ENCODE peak calls at places on chromosomes 3 and 15, in five cellular contexts. Q, R, N, M and A are unnamed samples.

GRCh38 chr3:42886294-42886822 is 10.7 kb upstream of the CYP8B1 start:
- DNase-seq in Q (no peak), R (no peak), N (no peak), M (no peak), A (no peak)

GRCh38 chr3:126517291-126517951 is at the start of gene UROC1:
- DNase-seq in Q (no peak), R (peak), N (no peak), M (no peak), A (no peak)

GRCh38 chr3:133871368-133872090 is 24.2 kb downstream of the RAB6B start:
- DNase-seq in Q (no peak), R (no peak), N (no peak), M (no peak), A (no peak)

GRCh38 chr3:38580450-38581382 is 68.8 kb downstream of the SCN5A start:
- DNase-seq in Q (no peak), R (peak), N (no peak), M (no peak), A (peak)

GRCh38 chr15:29283371-29283770 is 13.7 kb upstream of the NSMCE3 start:
- DNase-seq in Q (no peak), R (no peak), N (no peak), M (no peak), A (no peak)

GRCh38 chr3:123194552-123194951 is 7.2 kb upstream of the SEC22A start:
- DNase-seq in Q (no peak), R (peak), N (peak), M (peak), A (no peak)

GRCh38 chr3:12782172-12782815 is 14.2 kb upstream of the CAND2 start:
- DNase-seq in Q (no peak), R (peak), N (peak), M (no peak), A (no peak)

GRCh38 chr3:52217409-52217805 is 8.0 kb downstream of the TLR9 start:
- DNase-seq in Q (no peak), R (no peak), N (no peak), M (no peak), A (no peak)

GRCh38 chr15:90143176-90143655 is 40.9 kb upstream of the IDH2 start:
- DNase-seq in Q (no peak), R (peak), N (no peak), M (peak), A (no peak)

GRCh38 chr3:9183011-9183410 is 66.4 kb downstream of the SRGAP3 start:
- DNase-seq in Q (no peak), R (no peak), N (no peak), M (no peak), A (no peak)

GRCh38 chr3:35295875-35296274 is 343.4 kb upstream of the ARPP21 start:
- DNase-seq in Q (no peak), R (no peak), N (no peak), M (no peak), A (no peak)

GRCh38 chr15:66629817-66630576 is 64.2 kb upstream of the LCTL start:
- DNase-seq in Q (no peak), R (no peak), N (no peak), M (no peak), A (peak)

GRCh38 chr3:48194446-48195071 is 6.3 kb upstream of the CDC25A start:
- DNase-seq in Q (peak), R (peak), N (peak), M (peak), A (no peak)

GRCh38 chr3:113532698-113533533 is 561 bp downstream of the SIDT1 start:
- DNase-seq in Q (no peak), R (no peak), N (no peak), M (no peak), A (no peak)

GRCh38 chr3:100260081-100260684 is 609 bp upstream of the TBC1D23 start:
- DNase-seq in Q (peak), R (peak), N (peak), M (no peak), A (peak)

GRCh38 chr15:63463793-63464192 is 40.6 kb upstream of the USP3 start:
- DNase-seq in Q (no peak), R (no peak), N (no peak), M (no peak), A (no peak)

GRCh38 chr15:39358441-39359041 is 222.3 kb upstream of the THBS1 start:
- DNase-seq in Q (peak), R (no peak), N (peak), M (no peak), A (no peak)

GRCh38 chr3:140899363-140899762 is 42.3 kb upstream of the SLC25A36 start:
- DNase-seq in Q (no peak), R (no peak), N (no peak), M (no peak), A (no peak)

GRCh38 chr3:134397755-134398154 is 23.5 kb upstream of the AMOTL2 start:
- DNase-seq in Q (no peak), R (no peak), N (peak), M (no peak), A (no peak)

GRCh38 chr3:146166450-146167222 is 5.7 kb upstream of the PLOD2 start:
- DNase-seq in Q (peak), R (no peak), N (peak), M (peak), A (no peak)
- H3K4me3 ChIP-seq in Q (no peak), R (no peak), N (no peak), M (no peak), A (no peak)

DNA sequence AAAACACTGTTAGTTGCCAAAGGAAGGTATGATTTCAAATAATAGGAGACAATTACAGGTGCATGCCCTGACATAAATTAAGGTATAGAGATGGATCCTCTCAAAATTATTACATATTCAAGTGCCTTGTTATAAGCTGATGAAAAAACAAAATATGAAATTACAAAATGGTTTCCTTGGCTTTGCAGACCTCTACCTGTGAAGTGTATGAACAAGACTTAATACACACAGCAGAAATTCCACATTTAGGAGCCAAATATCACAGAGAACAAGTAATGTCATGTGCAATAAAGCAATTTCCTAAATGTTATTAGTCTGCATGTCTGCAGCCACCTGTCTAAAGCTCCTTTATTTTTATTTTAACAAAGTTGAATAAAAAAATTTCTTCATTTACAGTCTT is 151.5 kb downstream of the ALCAM start:
- DNase-seq in Q (no peak), R (no peak), N (no peak), M (no peak), A (no peak)
- TF ChIP-seq CTCF in Q (no peak), R (no peak), N (no peak), M (no peak), A (no peak)

GRCh38 chr15:77437264-77437663 is 16.6 kb downstream of the HMG20A start:
- DNase-seq in Q (no peak), R (no peak), N (no peak), M (no peak), A (no peak)

GRCh38 chr15:77436822-77437221 is 16.1 kb downstream of the HMG20A start:
- DNase-seq in Q (no peak), R (no peak), N (no peak), M (no peak), A (no peak)

DNA sequence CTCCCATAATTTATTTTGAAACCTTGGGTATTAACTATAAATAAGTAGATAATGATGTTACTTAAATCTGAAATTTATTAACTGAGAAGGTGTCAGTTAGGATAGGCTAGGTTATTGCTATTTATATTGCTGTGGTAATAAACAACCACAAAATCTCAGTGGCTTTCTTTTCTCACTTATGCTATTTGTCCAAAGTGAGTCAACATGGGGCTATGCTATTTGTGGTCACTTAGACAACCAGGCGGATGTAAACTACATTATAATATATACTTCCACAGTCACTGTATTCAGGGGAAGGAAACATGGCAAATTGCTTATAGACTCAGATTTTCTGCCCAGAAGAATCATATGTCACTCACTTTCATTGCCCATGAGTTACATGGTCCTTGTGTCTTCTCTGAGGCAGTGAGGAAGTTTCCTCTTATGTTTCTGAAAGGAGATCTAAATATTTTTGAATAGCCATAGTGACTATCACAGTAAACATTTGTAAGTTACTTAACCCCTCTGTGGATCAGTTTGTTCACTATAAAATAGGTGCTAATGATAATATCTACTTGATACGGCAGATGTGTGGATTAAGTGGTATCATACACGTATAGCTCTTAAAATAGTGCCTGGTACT is 19.8 kb downstream of the HMG20A start:
- DNase-seq in Q (no peak), R (no peak), N (peak), M (peak), A (no peak)
- H3K4me3 ChIP-seq in Q (no peak), R (no peak), N (no peak), M (no peak), A (no peak)

DNA sequence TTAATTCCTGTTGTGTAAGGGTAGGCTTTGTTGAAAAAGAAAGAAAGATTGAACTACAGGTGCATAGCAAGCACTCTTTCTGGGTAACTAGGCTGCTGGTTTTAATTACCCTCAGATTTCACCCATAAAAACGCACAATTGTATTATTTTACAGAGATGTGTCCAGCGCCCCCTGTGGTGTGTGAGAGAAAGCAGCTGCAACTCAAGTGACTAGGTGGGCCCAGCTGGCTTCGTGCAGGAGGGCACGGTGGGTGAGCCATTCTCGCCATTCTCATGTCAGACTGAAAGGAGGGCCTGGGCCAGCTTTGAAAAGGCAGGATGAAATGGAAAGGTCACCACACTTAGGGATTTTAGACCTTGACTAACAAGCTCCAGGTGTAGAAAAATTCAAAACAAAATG is 122.6 kb downstream of the LRIG1 start:
- DNase-seq in Q (no peak), R (no peak), N (peak), M (no peak), A (no peak)
- TF ChIP-seq CTCF in Q (no peak), R (peak), N (peak), M (peak), A (peak)

GRCh38 chr3:56680054-56680453 is 3.0 kb downstream of the TASOR start:
- DNase-seq in Q (no peak), R (no peak), N (no peak), M (no peak), A (no peak)
- H3K4me3 ChIP-seq in Q (no peak), R (no peak), N (no peak), M (no peak), A (no peak)

GRCh38 chr3:53842436-53843194 is 3.6 kb downstream of the CHDH start:
- DNase-seq in Q (peak), R (no peak), N (peak), M (peak), A (no peak)
- TF ChIP-seq CTCF in Q (peak), R (no peak), N (peak), M (no peak), A (no peak)